ENCODE peak calls at places on chromosomes 16 and 17, in ten cellular contexts. D is NCI-H1417; V is fibroblast of lung; Z is stimulated activated CD4-positive, alpha-beta T cell treated with anti-CD3 and anti-CD28 coated beads, Interleukin-4, amount 100 ng/mL, for 4 hours; T is AG04450; M is T-helper 17 cell; H is HS-5; R is HTR-8/SVneo; U is NCI-H1105; E is T-helper 22 cell. A is an unnamed sample.

GRCh38 chr16:50272111-50272571 is 5.8 kb downstream of the ADCY7 start:
- DNase-seq in R (no peak), M (no peak), V (no peak), U (no peak), D (no peak), Z (no peak), E (no peak), H (no peak), T (no peak), A (no peak)

GRCh38 chr17:47882247-47882646 is 13.8 kb upstream of the SP2 start:
- DNase-seq in R (peak), Z (no peak), M (no peak), U (no peak), V (no peak), E (no peak), D (no peak), H (no peak), T (no peak), A (no peak)

GRCh38 chr17:60752873-60753577 is 75.4 kb downstream of the BCAS3 start:
- DNase-seq in U (no peak), E (no peak), T (no peak), R (no peak), H (no peak), V (no peak), D (no peak), M (no peak), Z (no peak), A (no peak)

GRCh38 chr17:40958086-40958953 is 8.4 kb downstream of the KRT39 start:
- DNase-seq in D (no peak), U (no peak), E (no peak), V (no peak), R (no peak), T (no peak), H (no peak), Z (no peak), M (no peak), A (no peak)

GRCh38 chr17:74387365-74388218 is 20.3 kb downstream of the GPR142 start:
- DNase-seq in R (no peak), T (no peak), M (no peak), Z (no peak), H (no peak), D (no peak), U (no peak), V (no peak), E (no peak), A (no peak)

GRCh38 chr17:57110579-57111367 is 25.7 kb downstream of the AKAP1 start:
- DNase-seq in U (no peak), R (no peak), H (no peak), V (no peak), T (no peak), D (no peak), E (no peak), Z (no peak), M (no peak), A (no peak)

GRCh38 chr16:23823475-23824407 is 12.0 kb upstream of the PRKCB start:
- DNase-seq in V (no peak), H (no peak), U (no peak), R (no peak), Z (no peak), T (no peak), M (no peak), E (no peak), D (no peak), A (no peak)

GRCh38 chr16:3095869-3096268 is 3.2 kb downstream of the ZSCAN10 start:
- DNase-seq in Z (peak), T (no peak), D (no peak), R (no peak), V (no peak), M (peak), E (peak), U (no peak), H (no peak), A (no peak)

GRCh38 chr17:46853896-46854444 is 2.6 kb downstream of the WNT9B start:
- DNase-seq in E (no peak), U (no peak), R (no peak), Z (no peak), T (no peak), M (no peak), V (peak), D (no peak), H (no peak), A (peak)

GRCh38 chr17:48642843-48643696 is 16.9 kb upstream of the HOXB9 start:
- DNase-seq in H (no peak), T (no peak), Z (no peak), V (no peak), E (no peak), R (no peak), D (no peak), U (no peak), M (no peak), A (no peak)

GRCh38 chr17:5619088-5619740 is 34.9 kb upstream of the NLRP1 start:
- DNase-seq in D (no peak), H (no peak), R (no peak), Z (no peak), V (no peak), E (no peak), M (no peak), T (no peak), U (no peak), A (no peak)

GRCh38 chr17:2075336-2076056 is 20.6 kb downstream of the HIC1 start:
- DNase-seq in V (peak), M (no peak), E (no peak), U (no peak), R (no peak), H (no peak), Z (no peak), D (no peak), T (no peak), A (no peak)

GRCh38 chr16:11572301-11572995 is 14.3 kb downstream of the LITAF start:
- DNase-seq in H (no peak), Z (peak), E (peak), M (no peak), V (no peak), D (no peak), T (no peak), R (no peak), U (no peak), A (no peak)

GRCh38 chr16:30511509-30511908 is 14.9 kb downstream of the ZNF768 start:
- DNase-seq in R (no peak), D (no peak), T (no peak), V (no peak), U (no peak), H (no peak), E (no peak), M (no peak), Z (no peak), A (no peak)

GRCh38 chr16:23496826-23497542 is 13.3 kb downstream of the GGA2 start:
- DNase-seq in E (no peak), H (no peak), Z (no peak), U (no peak), M (no peak), R (no peak), V (no peak), T (no peak), D (no peak), A (no peak)

GRCh38 chr17:73586153-73586906 is 57.9 kb downstream of the SDK2 start:
- DNase-seq in T (no peak), E (no peak), U (no peak), M (no peak), D (peak), Z (no peak), V (no peak), H (no peak), R (no peak), A (no peak)

GRCh38 chr17:19538095-19539039 is 4.7 kb downstream of the SLC47A1 start:
- DNase-seq in D (no peak), Z (no peak), R (no peak), T (no peak), E (no peak), M (no peak), U (no peak), V (no peak), H (no peak), A (peak)

GRCh38 chr17:61575983-61576382 is 15.0 kb downstream of the NACA2 start:
- DNase-seq in Z (no peak), H (no peak), E (no peak), M (no peak), V (no peak), U (no peak), D (no peak), R (no peak), T (no peak), A (no peak)

GRCh38 chr16:27319257-27319965 is 5.6 kb downstream of the IL4R start:
- DNase-seq in U (no peak), V (no peak), E (no peak), Z (no peak), H (no peak), D (no peak), T (no peak), R (no peak), M (no peak), A (no peak)

GRCh38 chr16:50881331-50881830 is 139.5 kb downstream of the CYLD start:
- DNase-seq in U (no peak), T (no peak), R (no peak), E (no peak), H (no peak), Z (no peak), V (no peak), D (no peak), M (no peak), A (no peak)

GRCh38 chr17:80566054-80566400 is 21.4 kb downstream of the RPTOR start:
- DNase-seq in D (no peak), T (no peak), E (no peak), M (no peak), U (no peak), H (no peak), Z (no peak), R (no peak), V (no peak), A (no peak)

GRCh38 chr16:67399749-67400704 is 6.7 kb upstream of the TPPP3 start:
- DNase-seq in T (no peak), R (no peak), D (peak), U (no peak), H (no peak), E (no peak), Z (no peak), M (no peak), V (no peak), A (no peak)

GRCh38 chr17:57924677-57925076 is 30.5 kb downstream of the CUEDC1 start:
- DNase-seq in D (peak), T (no peak), E (no peak), Z (no peak), H (no peak), V (no peak), M (no peak), R (no peak), U (no peak), A (no peak)

GRCh38 chr17:76670020-76670707 is 26.6 kb upstream of the ST6GALNAC1 start:
- DNase-seq in R (no peak), Z (no peak), V (no peak), D (no peak), T (no peak), M (no peak), U (no peak), H (no peak), E (no peak), A (no peak)

GRCh38 chr16:66387817-66388332 is 21.4 kb downstream of the CDH5 start:
- DNase-seq in D (no peak), H (no peak), V (no peak), R (no peak), M (no peak), Z (no peak), T (no peak), E (no peak), U (no peak), A (no peak)

GRCh38 chr16:55439101-55439690 is 39.8 kb upstream of the MMP2 start:
- DNase-seq in R (no peak), M (no peak), T (no peak), Z (no peak), V (no peak), D (no peak), E (no peak), H (no peak), U (no peak), A (no peak)

GRCh38 chr16:1772362-1772907 is at the start of gene EME2:
- DNase-seq in R (no peak), H (no peak), U (no peak), D (no peak), V (peak), T (no peak), M (no peak), E (peak), Z (peak), A (no peak)

GRCh38 chr17:76865174-76865573 is 3.0 kb upstream of the MGAT5B start:
- DNase-seq in T (no peak), U (peak), H (no peak), V (no peak), R (no peak), M (no peak), Z (no peak), D (no peak), E (no peak), A (no peak)

GRCh38 chr17:32223703-32224102 is 41.9 kb upstream of the RHBDL3 start:
- DNase-seq in E (no peak), H (no peak), M (no peak), R (no peak), V (no peak), T (no peak), D (no peak), Z (no peak), U (no peak), A (no peak)

GRCh38 chr17:17913695-17914332 is 58.4 kb downstream of the TOM1L2 start:
- DNase-seq in T (peak), H (peak), Z (peak), M (no peak), U (peak), V (peak), D (peak), R (peak), E (no peak), A (no peak)

GRCh38 chr17:29292071-29292991 is 1.6 kb downstream of the NUFIP2 start:
- DNase-seq in T (no peak), H (no peak), D (peak), R (peak), M (peak), E (peak), Z (peak), V (peak), U (peak), A (peak)

GRCh38 chr16:22813223-22813945 is 578 bp upstream of the HS3ST2 start:
- DNase-seq in Z (no peak), R (no peak), D (no peak), H (no peak), V (peak), M (no peak), E (no peak), T (no peak), U (peak), A (peak)

GRCh38 chr17:18004345-18004744 is 31.7 kb downstream of the DRC3 start:
- DNase-seq in T (no peak), Z (no peak), H (no peak), M (no peak), E (no peak), D (peak), V (no peak), R (no peak), U (peak), A (no peak)

GRCh38 chr17:3890082-3890892 is 2.6 kb downstream of the CAMKK1 start:
- DNase-seq in H (peak), R (peak), T (peak), U (peak), M (no peak), E (no peak), Z (peak), V (peak), D (peak), A (no peak)

GRCh38 chr17:6092182-6092922 is 22.2 kb downstream of the WSCD1 start:
- DNase-seq in V (no peak), T (no peak), H (no peak), R (no peak), D (no peak), Z (no peak), E (no peak), M (no peak), U (no peak), A (no peak)

GRCh38 chr16:81522141-81522701 is 77.6 kb downstream of the CMIP start:
- DNase-seq in R (no peak), D (no peak), T (no peak), H (no peak), U (no peak), Z (no peak), E (peak), V (no peak), M (no peak), A (peak)